ENCODE peak calls at places on chromosomes 13 and 19, in eight cellular contexts. B is HCT116, Q is progenitor cell of endocrine pancreas, D is WERI-Rb-1, K is foreskin fibroblast, A is osteoblast, Y is astrocyte of the cerebellum, N is mucosa of descending colon. T is an unnamed sample.

GRCh38 chr19:46076951-46077814 is 36.4 kb upstream of the IGFL4 start:
- DNase-seq in B (peak), Q (peak), D (peak), K (peak), A (peak), Y (peak), N (peak), T (no peak)

GRCh38 chr13:43686557-43686956 is 100.2 kb downstream of the ENOX1 start:
- DNase-seq in B (no peak), Q (no peak), D (no peak), K (peak), A (peak), Y (peak), N (no peak), T (peak)

GRCh38 chr19:54209748-54210494 is 9.3 kb downstream of the RPS9 start:
- DNase-seq in B (peak), Q (no peak), D (no peak), K (peak), A (peak), Y (peak), N (peak), T (peak)

GRCh38 chr13:107351305-107351704 is 783.4 kb upstream of the ARGLU1 start:
- DNase-seq in B (no peak), Q (no peak), D (no peak), K (no peak), A (no peak), Y (no peak), N (no peak), T (no peak)

GRCh38 chr13:93736111-93736510 is 509.5 kb downstream of the GPC6 start:
- DNase-seq in B (no peak), Q (no peak), D (no peak), K (no peak), A (peak), Y (no peak), N (no peak), T (no peak)

GRCh38 chr19:51083783-51084182 is 1.1 kb upstream of the KLK14 start:
- DNase-seq in B (no peak), Q (no peak), D (no peak), K (no peak), A (peak), Y (no peak), N (no peak), T (no peak)

GRCh38 chr19:5038631-5039271 is 69.8 kb downstream of the KDM4B start:
- DNase-seq in B (no peak), Q (no peak), D (peak), K (no peak), A (peak), Y (no peak), N (peak), T (no peak)

GRCh38 chr13:29503041-29503837 is 92.2 kb downstream of the SLC7A1 start:
- DNase-seq in B (no peak), Q (peak), D (no peak), K (no peak), A (peak), Y (no peak), N (no peak), T (no peak)

GRCh38 chr19:55362174-55362989 is 678 bp downstream of the GARIN5B start:
- DNase-seq in B (no peak), Q (no peak), D (no peak), K (no peak), A (no peak), Y (no peak), N (no peak), T (no peak)

GRCh38 chr19:30086220-30086619 is 144.2 kb downstream of the URI1 start:
- DNase-seq in B (no peak), Q (no peak), D (no peak), K (no peak), A (peak), Y (no peak), N (no peak), T (no peak)

GRCh38 chr13:98324105-98324504 is 147.0 kb upstream of the RNF113B start:
- DNase-seq in B (no peak), Q (no peak), D (no peak), K (no peak), A (peak), Y (peak), N (no peak), T (no peak)

GRCh38 chr19:1276620-1277007 is 1.3 kb downstream of the FAM174C start:
- DNase-seq in B (no peak), Q (no peak), D (no peak), K (no peak), A (no peak), Y (no peak), N (peak), T (no peak)

GRCh38 chr19:43468354-43469159 is 3.1 kb upstream of the LYPD3 start:
- DNase-seq in B (no peak), Q (no peak), D (no peak), K (no peak), A (peak), Y (no peak), N (no peak), T (no peak)

GRCh38 chr19:50280074-50280473 is 49.1 kb downstream of the KCNC3 start:
- DNase-seq in B (no peak), Q (no peak), D (no peak), K (no peak), A (no peak), Y (no peak), N (no peak), T (no peak)

GRCh38 chr13:109274188-109274821 is 512.1 kb downstream of the IRS2 start:
- DNase-seq in B (no peak), Q (no peak), D (no peak), K (peak), A (no peak), Y (peak), N (no peak), T (no peak)

GRCh38 chr19:6108721-6109633 is 1.3 kb downstream of the RFX2 start:
- DNase-seq in B (no peak), Q (no peak), D (no peak), K (peak), A (peak), Y (no peak), N (peak), T (peak)

GRCh38 chr19:16218851-16219250 is 21.1 kb downstream of the AP1M1 start:
- DNase-seq in B (no peak), Q (no peak), D (no peak), K (no peak), A (no peak), Y (no peak), N (no peak), T (no peak)

GRCh38 chr13:113956571-113956970 is 17.3 kb downstream of the C13orf46 start:
- DNase-seq in B (no peak), Q (no peak), D (no peak), K (no peak), A (no peak), Y (no peak), N (peak), T (no peak)

GRCh38 chr13:100356889-100357288 is 231.7 kb downstream of the GGACT start:
- DNase-seq in B (no peak), Q (no peak), D (no peak), K (no peak), A (no peak), Y (no peak), N (no peak), T (no peak)

GRCh38 chr13:29859971-29860370 is 9.6 kb upstream of the UBL3 start:
- DNase-seq in B (no peak), Q (no peak), D (no peak), K (peak), A (peak), Y (no peak), N (no peak), T (no peak)

GRCh38 chr19:6970478-6970877 is 50.8 kb downstream of the MBD3L2B start:
- DNase-seq in B (peak), Q (no peak), D (no peak), K (no peak), A (peak), Y (no peak), N (no peak), T (no peak)

GRCh38 chr13:100887729-100888151 is 213.1 kb upstream of the TMTC4 start:
- DNase-seq in B (no peak), Q (no peak), D (no peak), K (peak), A (peak), Y (peak), N (no peak), T (no peak)

GRCh38 chr13:33610471-33611015 is 207.4 kb upstream of the RFC3 start:
- DNase-seq in B (no peak), Q (no peak), D (peak), K (no peak), A (peak), Y (no peak), N (peak), T (no peak)

GRCh38 chr13:23632741-23633140 is 62.5 kb downstream of the TNFRSF19 start:
- DNase-seq in B (no peak), Q (no peak), D (no peak), K (no peak), A (no peak), Y (no peak), N (no peak), T (no peak)

GRCh38 chr19:13959962-13960862 is 7.9 kb downstream of the DCAF15 start:
- DNase-seq in B (no peak), Q (no peak), D (peak), K (no peak), A (peak), Y (no peak), N (no peak), T (no peak)

GRCh38 chr19:13764821-13765394 is 586 bp downstream of the MRI1 start:
- DNase-seq in B (no peak), Q (no peak), D (no peak), K (no peak), A (peak), Y (no peak), N (peak), T (no peak)

GRCh38 chr19:47310323-47310722 is 662 bp downstream of the C5AR1 start:
- DNase-seq in B (no peak), Q (no peak), D (no peak), K (no peak), A (no peak), Y (no peak), N (no peak), T (no peak)

GRCh38 chr19:53908933-53909415 is at the start of gene CACNG7:
- DNase-seq in B (no peak), Q (no peak), D (no peak), K (no peak), A (peak), Y (no peak), N (no peak), T (no peak)

GRCh38 chr13:40232321-40232720 is 434.1 kb downstream of the FOXO1 start:
- DNase-seq in B (no peak), Q (no peak), D (no peak), K (no peak), A (no peak), Y (no peak), N (no peak), T (no peak)

DNA sequence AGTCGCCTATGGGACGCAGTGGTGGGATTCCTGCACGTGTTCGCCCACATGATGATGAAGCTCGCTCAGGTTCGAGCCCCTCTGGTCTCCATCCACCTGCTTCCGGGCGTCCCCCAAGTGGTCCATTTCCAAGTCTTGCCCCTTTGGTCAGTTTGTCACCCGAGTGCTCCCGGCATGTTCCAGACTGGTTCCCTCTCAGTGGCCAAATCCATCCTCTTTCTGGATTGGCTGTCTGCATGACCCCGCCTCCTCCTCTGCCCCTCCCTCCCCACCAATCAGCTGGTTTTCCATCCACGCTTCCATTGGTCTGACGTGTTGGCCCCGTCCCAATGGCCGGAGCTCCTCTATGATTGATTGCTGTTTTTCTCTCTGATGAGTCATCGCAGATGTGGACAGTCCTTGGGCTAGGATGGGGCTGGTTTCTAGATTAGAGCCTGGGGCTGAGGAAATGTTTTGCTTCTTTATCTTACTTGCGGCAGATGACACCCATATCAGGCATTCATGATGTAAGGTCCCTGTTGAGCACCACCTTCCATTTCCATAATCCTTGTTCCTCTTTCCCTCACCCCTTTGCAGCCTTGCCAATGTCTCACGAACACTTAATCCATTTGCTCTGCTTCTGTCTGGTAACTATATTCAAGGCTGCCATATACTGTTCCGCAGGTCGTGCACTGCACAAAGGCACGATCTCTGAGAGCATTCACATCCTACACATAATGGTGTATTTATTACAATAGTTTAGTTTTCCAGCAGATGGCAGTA is 73.8 kb downstream of the MAP4K1 start:
- DNase-seq in B (peak), Q (no peak), D (peak), K (peak), A (peak), Y (peak), N (peak), T (peak)
- TF ChIP-seq CTCF in B (peak), Q (peak), D (peak), K (no peak), A (peak), Y (peak), N (no peak), T (no peak)

DNA sequence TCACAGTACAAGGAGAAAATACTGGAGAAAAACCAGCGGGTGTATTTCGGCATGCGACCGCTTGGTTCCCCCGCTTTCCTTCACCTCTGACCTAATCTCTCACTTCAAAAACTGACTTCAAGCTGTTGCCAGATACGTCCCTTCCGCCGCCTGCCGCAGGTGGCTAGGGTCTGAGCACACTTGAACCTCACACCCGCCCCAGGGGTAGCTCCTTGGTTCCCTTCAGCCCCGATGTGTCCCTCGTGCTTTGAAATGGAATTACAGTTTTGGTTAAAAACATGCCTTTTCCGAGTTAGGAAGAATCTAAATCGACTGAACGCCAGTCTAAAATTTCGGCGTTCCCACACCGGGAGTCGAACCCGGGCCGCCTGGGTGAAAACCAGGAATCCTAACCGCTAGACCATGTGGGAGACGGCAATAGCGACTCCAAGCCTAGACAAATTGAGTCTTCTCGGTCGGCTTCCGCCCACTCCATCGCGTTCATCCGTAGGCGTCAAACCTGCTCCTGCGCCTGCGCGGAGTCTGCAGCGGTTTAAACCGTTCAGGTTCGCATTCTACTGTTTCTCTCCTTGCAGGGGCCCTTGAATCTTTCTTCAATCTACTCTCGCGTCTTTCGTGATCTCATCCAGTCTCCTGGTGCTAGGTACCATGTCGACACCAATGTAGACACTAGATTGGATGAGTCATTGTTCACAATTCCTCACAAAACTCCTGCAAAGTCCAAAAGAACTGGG is 71.5 kb downstream of the NUFIP1 start:
- DNase-seq in B (peak), Q (peak), D (peak), K (peak), A (peak), Y (peak), N (peak), T (peak)
- TF ChIP-seq CTCF in B (peak), Q (peak), D (peak), K (peak), A (peak), Y (peak), N (no peak), T (peak)

GRCh38 chr13:59358014-59358413 is 805.7 kb downstream of the DIAPH3 start:
- DNase-seq in B (no peak), Q (no peak), D (no peak), K (no peak), A (peak), Y (peak), N (no peak), T (no peak)
- TF ChIP-seq CTCF in B (no peak), Q (no peak), D (no peak), K (no peak), A (no peak), Y (no peak), N (no peak), T (no peak)

GRCh38 chr19:8515317-8515716 is 1.4 kb upstream of the ZNF414 start:
- DNase-seq in B (no peak), Q (no peak), D (no peak), K (no peak), A (peak), Y (no peak), N (no peak), T (no peak)

GRCh38 chr19:8512115-8512967 is 1.6 kb downstream of the ZNF414 start:
- DNase-seq in B (peak), Q (no peak), D (no peak), K (no peak), A (peak), Y (no peak), N (peak), T (no peak)

GRCh38 chr19:8511573-8512101 is 2.3 kb downstream of the ZNF414 start:
- DNase-seq in B (peak), Q (no peak), D (no peak), K (no peak), A (peak), Y (no peak), N (peak), T (no peak)

GRCh38 chr19:8513687-8514504 is at the start of gene ZNF414:
- DNase-seq in B (peak), Q (peak), D (peak), K (peak), A (peak), Y (peak), N (peak), T (peak)

DNA sequence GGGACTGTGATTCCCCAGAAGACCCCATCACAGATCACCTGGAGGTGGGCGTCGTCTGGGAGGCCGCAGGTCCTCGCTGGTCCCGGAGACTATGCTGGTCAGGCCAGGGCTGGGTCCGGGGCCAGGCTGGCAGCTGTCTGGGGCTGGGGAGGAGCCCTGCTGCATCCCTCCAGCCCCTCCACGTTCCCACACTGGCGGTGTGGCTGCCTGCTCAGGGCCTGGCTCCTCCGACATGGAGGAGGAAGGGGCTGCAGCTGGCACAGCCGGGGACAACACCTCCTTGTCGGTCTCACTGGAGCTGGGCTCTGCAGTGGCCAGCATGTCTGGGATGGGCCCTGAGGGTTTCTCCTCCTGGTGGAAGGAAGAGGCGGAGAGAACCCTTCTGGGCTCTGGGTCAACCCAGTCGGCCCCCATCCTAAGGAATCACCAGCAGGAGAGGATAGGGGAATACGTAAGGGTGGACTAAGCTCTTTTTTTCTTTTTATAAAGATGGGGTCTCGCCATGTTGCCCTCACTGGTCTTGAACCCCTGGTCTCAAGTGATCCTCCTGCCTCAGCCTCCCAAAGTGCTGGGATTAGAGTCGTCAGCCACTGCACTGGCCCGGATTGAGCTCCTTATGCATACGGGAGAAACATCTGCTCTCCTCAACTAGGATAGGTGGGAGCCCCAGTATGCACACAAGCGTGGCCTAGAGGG is 828 bp downstream of the ZNF414 start:
- DNase-seq in B (no peak), Q (no peak), D (no peak), K (no peak), A (peak), Y (no peak), N (peak), T (no peak)
- TF ChIP-seq CTCF in B (no peak), Q (no peak), D (no peak), K (no peak), A (no peak), Y (no peak), N (no peak), T (no peak)